ENCODE peak calls at places on chromosomes 11 and 22, in nine cellular contexts. M is suprapubic skin, B is transverse colon, L is sigmoid colon, T is H1, R is K562, D is SK-N-SH, C is GM12878, Y is HepG2. W is an unnamed sample.

GRCh38 chr11:78195917-78196545 is 7.3 kb downstream of the USP35 start:
- DNase-seq in R (no peak), C (no peak), T (no peak), B (no peak), M (peak), D (no peak), L (no peak), Y (no peak), W (no peak)

GRCh38 chr22:49737101-49737551 is 90.5 kb downstream of the BRD1 start:
- DNase-seq in B (no peak), D (no peak), Y (no peak), C (no peak), T (no peak), L (peak), R (no peak), M (no peak), W (peak)

GRCh38 chr11:104332110-104332509 is 168.2 kb upstream of the PDGFD start:
- DNase-seq in T (peak), D (no peak), R (peak), Y (peak), M (no peak), C (no peak), L (no peak), B (peak), W (peak)

GRCh38 chr11:115535781-115536180 is 31.6 kb upstream of the CADM1 start:
- DNase-seq in R (no peak), B (no peak), C (no peak), L (no peak), D (no peak), Y (no peak), M (no peak), T (no peak), W (no peak)

GRCh38 chr11:122198291-122198983 is 82.4 kb upstream of the BLID start:
- DNase-seq in C (no peak), B (no peak), T (no peak), L (no peak), Y (no peak), D (no peak), M (no peak), R (no peak), W (no peak)

GRCh38 chr11:131871061-131871460 is 500.6 kb downstream of the NTM start:
- DNase-seq in D (no peak), C (no peak), T (no peak), Y (no peak), R (no peak), M (no peak), B (no peak), L (no peak), W (no peak)

GRCh38 chr11:96187779-96188624 is 155.0 kb downstream of the MAML2 start:
- DNase-seq in D (no peak), M (no peak), C (no peak), Y (peak), B (no peak), T (no peak), L (no peak), R (no peak), W (no peak)

GRCh38 chr11:110522456-110522855 is 92.7 kb downstream of the FDX1 start:
- DNase-seq in T (no peak), D (no peak), B (no peak), Y (no peak), C (no peak), R (no peak), M (no peak), L (no peak), W (no peak)

GRCh38 chr11:116101737-116102275 is 597.6 kb upstream of the CADM1 start:
- DNase-seq in M (no peak), B (no peak), R (no peak), Y (no peak), C (no peak), T (no peak), L (no peak), D (no peak), W (no peak)

GRCh38 chr11:119130662-119131061 is 9.3 kb downstream of the HINFP start:
- DNase-seq in D (no peak), C (no peak), L (no peak), B (no peak), M (no peak), R (no peak), T (no peak), Y (peak), W (no peak)

GRCh38 chr11:2581931-2582435 is 117.8 kb downstream of the KCNQ1OT1 start:
- DNase-seq in R (no peak), D (peak), T (no peak), L (no peak), M (peak), B (peak), Y (no peak), C (no peak), W (peak)

GRCh38 chr22:40410272-40410671 is 39.9 kb downstream of the SGSM3 start:
- DNase-seq in Y (no peak), D (no peak), R (no peak), B (no peak), L (no peak), C (no peak), T (no peak), M (peak), W (peak)

GRCh38 chr11:66707486-66707885 is 21.5 kb downstream of the SPTBN2 start:
- DNase-seq in C (no peak), R (no peak), B (no peak), L (no peak), D (no peak), Y (no peak), M (no peak), T (no peak), W (no peak)
- TF ChIP-seq EP300 in C (no peak), R (no peak), B (no peak), L (no peak), D (no peak), Y (no peak), M (no peak), T (no peak), W (no peak)

GRCh38 chr22:42993651-42994275 is 21.2 kb downstream of the PACSIN2 start:
- DNase-seq in B (no peak), C (no peak), M (no peak), Y (peak), L (peak), T (no peak), D (no peak), R (no peak), W (peak)

GRCh38 chr22:42992092-42992491 is 22.9 kb downstream of the PACSIN2 start:
- DNase-seq in C (no peak), D (no peak), B (no peak), L (peak), M (no peak), R (no peak), Y (no peak), T (no peak), W (no peak)

GRCh38 chr22:42991010-42991651 is 23.8 kb downstream of the PACSIN2 start:
- DNase-seq in T (no peak), R (peak), M (peak), C (no peak), D (no peak), L (peak), B (peak), Y (no peak), W (no peak)

GRCh38 chr22:42994276-42994916 is 20.6 kb downstream of the PACSIN2 start:
- DNase-seq in M (peak), C (no peak), L (peak), D (no peak), R (no peak), B (peak), Y (peak), T (no peak), W (peak)

DNA sequence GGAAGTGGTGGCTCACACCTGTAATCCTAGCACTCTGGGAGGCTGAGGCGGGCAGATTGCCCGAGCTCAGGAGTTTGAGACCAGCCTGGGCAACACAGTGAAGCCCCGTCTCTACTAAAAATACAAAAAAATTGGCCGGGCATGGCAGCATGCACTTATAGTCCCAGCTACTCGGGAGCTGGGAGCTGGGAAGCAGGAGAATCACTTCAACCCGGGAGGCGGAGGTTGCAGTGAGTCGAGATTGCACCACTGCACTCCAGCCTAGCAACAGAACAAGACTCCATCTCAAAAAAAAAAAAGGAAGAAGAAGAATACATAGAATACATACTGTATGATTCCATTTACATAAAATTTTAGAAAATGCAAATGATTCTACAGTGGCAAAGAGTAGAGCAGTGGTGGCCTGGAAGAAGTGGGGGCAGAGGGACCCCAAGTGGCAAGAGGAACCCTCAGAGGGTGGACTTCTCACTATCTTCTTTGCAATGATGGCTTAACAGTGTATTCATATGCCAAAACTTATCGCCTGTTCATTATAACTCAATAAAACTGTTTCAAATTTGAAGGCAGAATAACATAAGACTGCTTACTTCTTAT is 22.0 kb downstream of the PACSIN2 start:
- DNase-seq in T (no peak), D (no peak), M (peak), L (peak), C (no peak), Y (no peak), B (no peak), R (no peak), W (peak)
- H3K4me3 ChIP-seq in T (no peak), D (no peak), M (no peak), L (peak), C (no peak), Y (peak), B (no peak), R (no peak), W (no peak)

GRCh38 chr22:19772673-19773469 is 12.3 kb downstream of the TBX1 start:
- DNase-seq in C (peak), D (no peak), B (no peak), Y (no peak), R (peak), L (no peak), T (no peak), M (no peak), W (peak)
- TF ChIP-seq POLR2AphosphoS5 in C (no peak), D (no peak), B (no peak), Y (no peak), R (no peak), L (no peak), T (no peak), M (no peak), W (no peak)

DNA sequence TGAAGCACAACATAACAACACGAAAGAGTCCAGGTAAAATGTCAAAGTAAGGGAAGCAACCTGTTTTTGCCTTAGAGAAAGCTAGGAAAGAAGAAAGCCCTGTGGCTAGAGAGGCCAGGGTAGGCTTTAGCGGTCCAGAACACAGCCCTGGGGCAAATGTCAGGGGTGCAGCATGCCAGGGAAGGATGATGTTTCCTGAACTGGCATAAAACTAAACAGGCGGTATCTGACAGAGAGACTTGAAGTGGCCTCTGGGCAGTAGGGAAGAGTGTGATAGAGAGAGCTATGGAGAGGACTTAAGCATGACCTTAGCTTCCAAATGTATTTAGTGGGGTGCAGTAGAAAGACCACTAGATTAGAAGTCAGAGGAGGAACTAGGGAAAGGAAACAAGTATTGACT is 103.5 kb downstream of the KCNC1 start:
- DNase-seq in T (no peak), R (no peak), C (no peak), M (no peak), D (no peak), B (no peak), Y (no peak), L (no peak), W (no peak)
- TF ChIP-seq EP300 in T (no peak), R (no peak), C (no peak), M (no peak), D (no peak), B (no peak), Y (no peak), L (no peak), W (no peak)

DNA sequence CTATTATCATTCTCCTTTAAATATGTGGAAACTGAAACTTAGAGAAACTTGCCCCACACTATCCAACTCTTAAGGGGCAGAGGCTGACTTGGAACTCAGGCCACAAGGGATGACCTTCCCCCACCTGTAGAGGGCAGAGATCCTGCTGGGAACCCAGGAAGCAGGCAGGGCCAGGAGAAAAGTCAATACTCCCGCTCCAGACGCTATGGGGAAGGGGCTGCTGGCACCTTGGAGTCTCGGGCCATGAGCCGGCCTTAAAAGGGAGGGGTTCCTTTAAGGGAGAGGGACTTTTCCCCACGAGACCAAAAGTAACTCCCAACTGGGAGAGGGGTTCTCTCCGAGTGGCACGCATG is 620 bp upstream of the ANO5 start:
- DNase-seq in C (no peak), T (no peak), D (peak), Y (peak), M (no peak), R (peak), B (peak), L (no peak), W (peak)
- H3K4me3 ChIP-seq in C (peak), T (peak), D (peak), Y (peak), M (peak), R (peak), B (peak), L (peak), W (peak)

DNA sequence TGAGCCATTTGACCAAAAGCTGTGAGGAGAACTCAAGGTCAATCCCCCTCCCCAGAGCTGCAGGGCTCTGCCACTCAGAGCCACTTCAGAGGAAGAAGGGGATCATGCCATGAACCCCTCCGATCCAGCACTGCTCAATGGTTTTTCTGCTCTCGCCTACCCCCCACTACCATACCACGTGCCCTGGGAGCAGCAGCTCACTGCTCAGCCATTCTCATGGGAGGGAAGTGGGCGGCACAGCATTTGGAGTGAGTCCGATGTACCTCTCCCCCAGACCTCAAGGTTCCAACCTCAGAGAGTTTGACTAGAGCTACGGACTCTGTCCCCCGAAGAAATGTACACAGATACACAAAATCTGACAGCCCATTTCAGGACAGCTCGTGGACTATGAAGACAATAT is 34.5 kb downstream of the AP1B1 start:
- DNase-seq in D (no peak), L (no peak), M (no peak), Y (no peak), T (no peak), B (no peak), R (no peak), C (no peak), W (no peak)
- TF ChIP-seq POLR2AphosphoS5 in D (no peak), L (no peak), M (no peak), Y (no peak), T (no peak), B (no peak), R (no peak), C (no peak), W (no peak)

GRCh38 chr11:17314232-17314547 is 37.4 kb upstream of the NCR3LG1 start:
- DNase-seq in D (no peak), T (no peak), B (no peak), C (no peak), M (no peak), R (no peak), L (no peak), Y (no peak), W (no peak)
- TF ChIP-seq EP300 in D (no peak), T (no peak), B (no peak), C (no peak), M (no peak), R (no peak), L (no peak), Y (no peak), W (no peak)

GRCh38 chr11:9266132-9266736 is 1.1 kb upstream of the DENND5A start:
- DNase-seq in C (no peak), L (no peak), D (no peak), B (no peak), T (no peak), M (no peak), R (no peak), Y (peak), W (no peak)
- H3K4me3 ChIP-seq in C (no peak), L (no peak), D (no peak), B (no peak), T (peak), M (no peak), R (no peak), Y (peak), W (peak)

DNA sequence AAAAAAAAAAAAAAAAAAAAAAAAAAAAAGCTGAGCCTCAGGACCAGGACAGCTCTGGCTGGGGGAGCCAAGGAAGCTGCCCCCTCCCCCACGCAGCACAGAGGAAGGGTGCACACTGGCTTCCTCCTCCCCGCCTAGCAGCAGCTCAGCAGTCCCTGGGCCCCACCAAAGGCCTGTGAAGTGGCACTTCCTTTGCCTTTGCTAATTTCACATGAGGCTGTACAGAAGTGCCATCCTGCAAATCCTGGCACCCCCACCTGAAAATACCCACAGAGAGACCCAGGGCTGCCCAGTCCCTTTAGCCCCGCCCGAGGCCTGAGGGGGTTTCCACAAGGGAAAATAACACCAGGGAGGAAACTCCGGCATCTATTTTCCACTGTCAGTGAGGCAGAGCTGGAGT is 3.9 kb downstream of the RHOG start:
- DNase-seq in R (peak), T (no peak), Y (no peak), D (no peak), C (no peak), L (no peak), M (no peak), B (peak), W (peak)
- TF ChIP-seq POLR2AphosphoS5 in R (no peak), T (no peak), Y (no peak), D (no peak), C (no peak), L (no peak), M (no peak), B (no peak), W (no peak)

GRCh38 chr11:22115470-22116037 is 77.3 kb upstream of the ANO5 start:
- DNase-seq in T (no peak), L (no peak), B (no peak), D (no peak), M (no peak), Y (no peak), R (no peak), C (no peak), W (no peak)
- TF ChIP-seq EP300 in T (no peak), L (no peak), B (no peak), D (no peak), M (no peak), Y (no peak), R (no peak), C (no peak), W (no peak)

W was measured in stomach.